ENCODE peak calls at places on chromosomes 6 and 20, in five cellular contexts. One of them, this sample, is unnamed.

GRCh38 chr6:33112148-33112547 is 36.4 kb downstream of the HLA-DPB1 start:
- DNase-seq in H1: no peak
- DNase-seq in GM12878: peak; percentile 68
- DNase-seq in NT2/D1: no peak
- DNase-seq in HepG2: peak; percentile 23
- DNase-seq in this sample: peak; percentile 63

GRCh38 chr6:57315851-57316250 is 1.6 kb upstream of the PRIM2 start:
- DNase-seq in GM12878: no peak
- DNase-seq in NT2/D1: no peak
- DNase-seq in H1: no peak
- DNase-seq in HepG2: no peak
- DNase-seq in this sample: no peak

GRCh38 chr6:42401605-42401935 is 50.2 kb downstream of the TRERF1 start:
- DNase-seq in NT2/D1: no peak
- DNase-seq in HepG2: no peak
- DNase-seq in H1: no peak
- DNase-seq in GM12878: no peak
- DNase-seq in this sample: no peak

GRCh38 chr6:130853555-130854183 is 26.5 kb downstream of the SMLR1 start:
- DNase-seq in HepG2: peak; percentile 88
- DNase-seq in H1: no peak
- DNase-seq in NT2/D1: no peak
- DNase-seq in GM12878: no peak
- DNase-seq in this sample: no peak

GRCh38 chr20:4957939-4958362 is 43.4 kb downstream of the SLC23A2 start:
- DNase-seq in NT2/D1: no peak
- DNase-seq in GM12878: no peak
- DNase-seq in H1: no peak
- DNase-seq in HepG2: no peak
- DNase-seq in this sample: no peak

GRCh38 chr20:31560900-31561598 is 44.0 kb upstream of the ID1 start:
- DNase-seq in H1: no peak
- DNase-seq in HepG2: no peak
- DNase-seq in NT2/D1: no peak
- DNase-seq in GM12878: no peak
- DNase-seq in this sample: no peak

GRCh38 chr6:21885532-21886089 is 292.1 kb downstream of the SOX4 start:
- DNase-seq in H1: no peak
- DNase-seq in HepG2: no peak
- DNase-seq in NT2/D1: no peak
- DNase-seq in GM12878: no peak
- DNase-seq in this sample: no peak

GRCh38 chr6:57248311-57248895 is 26.3 kb upstream of the RAB23 start:
- DNase-seq in H1: no peak
- DNase-seq in NT2/D1: no peak
- DNase-seq in HepG2: peak; percentile 30
- DNase-seq in GM12878: no peak
- DNase-seq in this sample: no peak

GRCh38 chr6:11460001-11460668 is 77.4 kb upstream of the TMEM170B start:
- DNase-seq in NT2/D1: no peak
- DNase-seq in HepG2: no peak
- DNase-seq in GM12878: peak; percentile 75
- DNase-seq in H1: no peak
- DNase-seq in this sample: no peak

GRCh38 chr6:36267731-36268477 is 2.0 kb upstream of the PNPLA1 start:
- DNase-seq in GM12878: no peak
- DNase-seq in NT2/D1: no peak
- DNase-seq in HepG2: no peak
- DNase-seq in H1: no peak
- DNase-seq in this sample: no peak

GRCh38 chr6:142323377-142323776 is 21.6 kb downstream of the ADGRG6 start:
- DNase-seq in HepG2: peak; percentile 96
- DNase-seq in NT2/D1: no peak
- DNase-seq in H1: no peak
- DNase-seq in GM12878: no peak
- DNase-seq in this sample: no peak

GRCh38 chr6:167745660-167746376 is 80.9 kb upstream of the AFDN start:
- DNase-seq in GM12878: no peak
- DNase-seq in NT2/D1: no peak
- DNase-seq in HepG2: no peak
- DNase-seq in H1: no peak
- DNase-seq in this sample: no peak
- TF ChIP-seq SUZ12 in GM12878: no peak
- TF ChIP-seq SUZ12 in NT2/D1: no peak
- TF ChIP-seq SUZ12 in HepG2: no peak
- TF ChIP-seq SUZ12 in H1: no peak
- TF ChIP-seq SUZ12 in this sample: no peak

GRCh38 chr20:20683481-20683880 is 29.0 kb downstream of the RALGAPA2 start:
- DNase-seq in GM12878: no peak
- DNase-seq in NT2/D1: no peak
- DNase-seq in H1: no peak
- DNase-seq in HepG2: no peak
- DNase-seq in this sample: no peak

GRCh38 chr20:20683922-20684321 is 28.5 kb downstream of the RALGAPA2 start:
- DNase-seq in H1: no peak
- DNase-seq in GM12878: no peak
- DNase-seq in NT2/D1: no peak
- DNase-seq in HepG2: no peak
- DNase-seq in this sample: no peak

GRCh38 chr20:20683020-20683419 is 29.4 kb downstream of the RALGAPA2 start:
- DNase-seq in GM12878: no peak
- DNase-seq in H1: no peak
- DNase-seq in HepG2: no peak
- DNase-seq in NT2/D1: no peak
- DNase-seq in this sample: no peak

GRCh38 chr20:20687319-20687718 is 25.1 kb downstream of the RALGAPA2 start:
- DNase-seq in NT2/D1: no peak
- DNase-seq in GM12878: no peak
- DNase-seq in H1: no peak
- DNase-seq in HepG2: no peak
- DNase-seq in this sample: no peak

DNA sequence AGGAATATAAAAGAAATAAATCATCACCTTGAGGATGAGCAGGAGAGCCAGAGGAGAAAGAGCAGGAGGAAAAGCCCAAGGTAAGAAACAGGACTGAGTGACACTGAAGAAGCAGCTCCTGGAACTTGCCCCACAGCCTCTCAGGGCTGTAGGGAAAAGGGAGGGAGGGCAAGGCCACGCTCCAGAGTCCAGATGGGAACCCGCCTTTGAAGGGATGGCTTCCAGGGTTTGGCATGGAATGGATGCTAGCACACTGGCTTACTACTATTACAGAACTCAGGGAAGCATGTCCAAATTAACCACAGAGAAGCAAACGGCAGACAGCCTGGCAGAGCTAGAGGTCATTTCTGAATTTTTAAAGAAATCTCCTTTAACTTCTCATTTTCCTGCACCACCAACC is 26.8 kb downstream of the RALGAPA2 start:
- DNase-seq in H1: no peak
- DNase-seq in HepG2: no peak
- DNase-seq in GM12878: no peak
- DNase-seq in NT2/D1: no peak
- DNase-seq in this sample: no peak
- TF ChIP-seq SUZ12 in H1: no peak
- TF ChIP-seq SUZ12 in HepG2: no peak
- TF ChIP-seq SUZ12 in GM12878: no peak
- TF ChIP-seq SUZ12 in NT2/D1: no peak
- TF ChIP-seq SUZ12 in this sample: no peak

GRCh38 chr20:53748821-53749402 is 155.3 kb upstream of the ZNF217 start:
- DNase-seq in HepG2: no peak
- DNase-seq in H1: no peak
- DNase-seq in NT2/D1: no peak
- DNase-seq in GM12878: no peak
- DNase-seq in this sample: no peak
- TF ChIP-seq SUZ12 in HepG2: no peak
- TF ChIP-seq SUZ12 in H1: no peak
- TF ChIP-seq SUZ12 in NT2/D1: no peak
- TF ChIP-seq SUZ12 in GM12878: no peak
- TF ChIP-seq SUZ12 in this sample: no peak

GRCh38 chr20:18805881-18806280 is 7.7 kb upstream of the SCP2D1 start:
- DNase-seq in H1: no peak
- DNase-seq in NT2/D1: no peak
- DNase-seq in GM12878: no peak
- DNase-seq in HepG2: no peak
- DNase-seq in this sample: no peak
- TF ChIP-seq SUZ12 in H1: no peak
- TF ChIP-seq SUZ12 in NT2/D1: no peak
- TF ChIP-seq SUZ12 in GM12878: no peak
- TF ChIP-seq SUZ12 in HepG2: no peak
- TF ChIP-seq SUZ12 in this sample: no peak

DNA sequence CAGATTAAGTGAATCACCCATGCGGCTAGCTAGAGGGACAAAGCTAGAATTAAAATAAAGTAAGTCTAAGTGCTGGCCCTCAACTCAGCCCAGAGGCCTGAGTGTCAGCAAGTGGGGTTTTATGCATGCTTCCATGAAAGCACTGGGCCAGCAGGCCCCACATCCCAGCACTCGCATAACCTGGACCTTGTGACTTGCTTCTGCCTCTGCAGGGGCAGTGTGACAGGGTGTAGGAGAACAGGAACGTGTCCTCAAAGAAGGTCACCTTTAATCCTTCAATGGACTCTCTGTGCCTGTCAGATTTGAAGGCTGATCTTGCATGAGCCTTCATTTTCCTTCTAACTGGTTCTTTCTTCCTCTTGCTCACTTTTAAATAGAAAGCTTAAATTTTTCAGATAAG is 183.4 kb downstream of the ALDH8A1 start:
- DNase-seq in GM12878: no peak
- DNase-seq in H1: no peak
- DNase-seq in HepG2: no peak
- DNase-seq in NT2/D1: no peak
- DNase-seq in this sample: no peak
- TF ChIP-seq SUZ12 in GM12878: no peak
- TF ChIP-seq SUZ12 in H1: no peak
- TF ChIP-seq SUZ12 in HepG2: no peak
- TF ChIP-seq SUZ12 in NT2/D1: no peak
- TF ChIP-seq SUZ12 in this sample: no peak

GRCh38 chr6:145813285-145814034 is 1.1 kb downstream of the FBXO30 start:
- DNase-seq in GM12878: no peak
- DNase-seq in NT2/D1: no peak
- DNase-seq in H1: no peak
- DNase-seq in HepG2: peak; percentile 23
- DNase-seq in this sample: peak; percentile 8

GRCh38 chr6:145815875-145816274 is 1.3 kb upstream of the FBXO30 start:
- DNase-seq in H1: no peak
- DNase-seq in HepG2: no peak
- DNase-seq in GM12878: no peak
- DNase-seq in NT2/D1: no peak
- DNase-seq in this sample: no peak

GRCh38 chr6:145815351-145815772 is 767 bp upstream of the FBXO30 start:
- DNase-seq in NT2/D1: no peak
- DNase-seq in H1: no peak
- DNase-seq in GM12878: no peak
- DNase-seq in HepG2: no peak
- DNase-seq in this sample: peak; percentile 42

GRCh38 chr6:145814501-145815350 is at the start of gene FBXO30:
- DNase-seq in NT2/D1: peak; percentile 68
- DNase-seq in GM12878: peak; percentile 64
- DNase-seq in H1: peak; percentile 79
- DNase-seq in HepG2: peak; percentile 84
- DNase-seq in this sample: peak; percentile 95

DNA sequence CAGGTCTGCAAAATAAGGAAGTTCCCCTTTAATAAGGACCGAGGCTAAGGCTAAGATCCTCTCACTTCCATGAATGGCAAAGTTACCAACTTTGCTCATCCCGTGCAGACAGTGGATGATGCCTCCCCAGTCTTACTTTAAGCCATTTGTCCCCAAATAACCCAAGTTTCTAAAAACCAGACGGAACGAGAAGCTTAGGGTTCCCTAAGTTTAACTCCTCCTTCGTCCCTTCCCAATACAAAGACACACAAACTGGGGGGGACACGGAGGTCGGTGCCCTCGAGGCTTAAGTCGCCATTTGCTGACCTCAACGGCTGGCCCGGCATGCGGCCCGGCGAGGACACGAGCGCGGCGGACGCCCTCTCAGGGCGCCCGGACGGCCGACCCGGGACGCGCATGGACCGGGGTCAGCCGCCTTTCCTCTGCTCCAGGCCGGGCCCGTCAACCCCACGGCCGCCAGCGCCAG is 527 bp downstream of the FBXO30 start:
- DNase-seq in H1: no peak
- DNase-seq in NT2/D1: peak; percentile 16
- DNase-seq in HepG2: peak; percentile 54
- DNase-seq in GM12878: peak; percentile 20
- DNase-seq in this sample: peak; percentile 25
- TF ChIP-seq SUZ12 in H1: no peak
- TF ChIP-seq SUZ12 in NT2/D1: no peak
- TF ChIP-seq SUZ12 in HepG2: no peak
- TF ChIP-seq SUZ12 in GM12878: no peak
- TF ChIP-seq SUZ12 in this sample: no peak

GRCh38 chr6:160431231-160431630 is 83.1 kb downstream of the SLC22A3 start:
- DNase-seq in GM12878: no peak
- DNase-seq in H1: no peak
- DNase-seq in NT2/D1: no peak
- DNase-seq in HepG2: no peak
- DNase-seq in this sample: no peak
- TF ChIP-seq SUZ12 in GM12878: no peak
- TF ChIP-seq SUZ12 in H1: no peak
- TF ChIP-seq SUZ12 in NT2/D1: no peak
- TF ChIP-seq SUZ12 in HepG2: no peak
- TF ChIP-seq SUZ12 in this sample: no peak

DNA sequence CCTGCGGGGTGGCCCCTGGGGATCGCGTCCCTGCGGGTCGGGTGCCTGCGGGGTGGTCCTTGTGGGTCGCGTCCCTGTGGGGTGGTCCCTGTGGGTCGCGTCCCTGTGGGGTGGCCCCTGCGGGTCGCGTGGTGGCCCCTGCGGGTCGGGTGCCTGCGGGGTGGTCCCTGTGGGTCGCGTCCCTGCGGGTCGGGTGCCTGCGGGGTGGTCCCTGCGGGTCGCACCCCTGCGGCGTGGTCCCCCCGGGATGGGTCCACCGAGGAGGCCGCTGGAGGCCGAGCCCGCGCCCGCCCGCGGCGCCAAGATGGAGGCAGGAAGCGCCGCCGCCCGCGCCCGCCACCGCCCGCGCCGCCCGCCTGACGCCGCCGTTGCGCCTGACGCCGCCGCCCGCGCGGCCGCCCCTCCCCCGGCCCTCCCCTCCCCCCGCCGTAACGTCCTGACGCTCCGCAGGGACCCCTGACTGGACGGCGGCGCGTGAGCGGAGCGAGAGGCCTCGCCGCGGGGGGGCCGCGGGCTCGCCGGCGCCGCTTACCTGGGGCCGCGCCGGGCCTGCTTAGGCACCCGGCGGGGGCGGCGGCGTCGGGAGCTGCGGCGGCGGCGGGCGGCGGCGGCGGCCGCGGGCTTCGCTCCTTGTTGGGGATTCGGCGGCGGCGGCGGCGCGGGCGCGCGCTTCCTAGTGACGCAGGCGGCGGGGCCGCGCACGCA is at the start of gene GMEB2:
- DNase-seq in H1: no peak
- DNase-seq in HepG2: peak; percentile 69
- DNase-seq in NT2/D1: no peak
- DNase-seq in GM12878: no peak
- DNase-seq in this sample: peak; percentile 75
- TF ChIP-seq SUZ12 in H1: no peak
- TF ChIP-seq SUZ12 in HepG2: no peak
- TF ChIP-seq SUZ12 in NT2/D1: no peak
- TF ChIP-seq SUZ12 in GM12878: no peak
- TF ChIP-seq SUZ12 in this sample: no peak

This sample was measured in HEK293T.